ENCODE peak calls at places on chromosome 13, in seven cellular contexts. Q is T-helper 2 cell, K is RCC 7860, X is SJSA1, E is tibial nerve, I is GDM1, Y is HEK293T. B is an unnamed sample.

GRCh38 chr13:43077906-43078305 is 54.5 kb downstream of the DNAJC15 start:
- DNase-seq in Q (no peak), K (no peak), X (no peak), E (no peak), I (no peak), Y (no peak), B (no peak)

GRCh38 chr13:110885966-110886365 is 28.9 kb downstream of the ANKRD10 start:
- DNase-seq in Q (no peak), K (no peak), X (peak), E (no peak), I (no peak), Y (no peak), B (no peak)

GRCh38 chr13:42396501-42396900 is 124.5 kb downstream of the AKAP11 start:
- DNase-seq in Q (peak), K (peak), X (no peak), E (no peak), I (no peak), Y (no peak), B (no peak)

GRCh38 chr13:104008571-104009435 is 942.6 kb upstream of the SLC10A2 start:
- DNase-seq in Q (no peak), K (peak), X (no peak), E (no peak), I (no peak), Y (no peak), B (no peak)

GRCh38 chr13:94309997-94310842 is 169.3 kb downstream of the DCT start:
- DNase-seq in Q (no peak), K (peak), X (peak), E (no peak), I (no peak), Y (no peak), B (no peak)

GRCh38 chr13:114068723-114069322 is 63.6 kb downstream of the RASA3 start:
- DNase-seq in Q (no peak), K (no peak), X (no peak), E (peak), I (no peak), Y (no peak), B (no peak)

GRCh38 chr13:109224033-109224432 is 562.4 kb downstream of the IRS2 start:
- DNase-seq in Q (no peak), K (no peak), X (no peak), E (no peak), I (no peak), Y (no peak), B (no peak)

GRCh38 chr13:98301721-98302120 is 124.7 kb upstream of the RNF113B start:
- DNase-seq in Q (no peak), K (no peak), X (peak), E (no peak), I (no peak), Y (no peak), B (no peak)

GRCh38 chr13:20411638-20412342 is 113.9 kb downstream of the CRYL1 start:
- DNase-seq in Q (no peak), K (no peak), X (no peak), E (no peak), I (peak), Y (no peak), B (no peak)

GRCh38 chr13:95432141-95432540 is 120.4 kb upstream of the CLDN10 start:
- DNase-seq in Q (no peak), K (no peak), X (no peak), E (no peak), I (no peak), Y (no peak), B (no peak)

GRCh38 chr13:40682449-40683240 is 16.2 kb upstream of the FOXO1 start:
- DNase-seq in Q (no peak), K (peak), X (no peak), E (no peak), I (no peak), Y (no peak), B (no peak)

GRCh38 chr13:51015973-51016372 is 95.1 kb downstream of the C13orf42 start:
- DNase-seq in Q (no peak), K (no peak), X (no peak), E (no peak), I (no peak), Y (no peak), B (no peak)

GRCh38 chr13:31111136-31111535 is 50.6 kb downstream of the HSPH1 start:
- DNase-seq in Q (no peak), K (no peak), X (no peak), E (no peak), I (no peak), Y (no peak), B (no peak)

GRCh38 chr13:95326695-95327094 is 25.4 kb upstream of the ABCC4 start:
- DNase-seq in Q (no peak), K (no peak), X (no peak), E (no peak), I (no peak), Y (no peak), B (no peak)

GRCh38 chr13:32124743-32125142 is 93.2 kb downstream of the FRY start:
- DNase-seq in Q (no peak), K (no peak), X (no peak), E (no peak), I (no peak), Y (no peak), B (no peak)

GRCh38 chr13:36685912-36686311 is 12.1 kb downstream of the SERTM1 start:
- DNase-seq in Q (no peak), K (peak), X (no peak), E (no peak), I (no peak), Y (no peak), B (no peak)

GRCh38 chr13:51638497-51638871 is 54.2 kb downstream of the WDFY2 start:
- DNase-seq in Q (no peak), K (no peak), X (no peak), E (no peak), I (no peak), Y (no peak), B (no peak)

GRCh38 chr13:29504691-29505090 is 90.8 kb downstream of the SLC7A1 start:
- DNase-seq in Q (no peak), K (no peak), X (no peak), E (no peak), I (no peak), Y (no peak), B (no peak)

GRCh38 chr13:106919638-106920037 is 351.7 kb upstream of the ARGLU1 start:
- DNase-seq in Q (no peak), K (no peak), X (no peak), E (no peak), I (no peak), Y (peak), B (no peak)

B was measured in type B pancreatic cell.